ENCODE peak calls at places on chromosomes 7 and 10, in nine cellular contexts. C is ovary, F is Peyer's patch, O is H54, D is tibial nerve, X is GM12891, U is adrenal gland, W is prostate gland, T is A549. I is an unnamed sample.

GRCh38 chr7:55533050-55533728 is 39.1 kb downstream of the VOPP1 start:
- DNase-seq in U (no peak), T (no peak), D (no peak), F (peak; percentile 82), W (no peak), X (peak; percentile 52), C (no peak), O (peak; percentile 65), I (no peak)

GRCh38 chr10:7389844-7390243 is 21.0 kb downstream of the SFMBT2 start:
- DNase-seq in X (no peak), O (no peak), F (no peak), W (no peak), U (no peak), C (no peak), D (no peak), T (no peak), I (no peak)

GRCh38 chr10:96133135-96133534 is 3.0 kb downstream of the ZNF518A start:
- DNase-seq in U (no peak), D (no peak), F (no peak), W (no peak), C (no peak), T (no peak), X (no peak), O (peak; percentile 25), I (no peak)

GRCh38 chr10:88932539-88933256 is 19.9 kb downstream of the ACTA2 start:
- DNase-seq in O (peak; percentile 50), W (peak; percentile 72), X (no peak), C (peak; percentile 71), U (peak; percentile 76), D (no peak), T (peak; percentile 76), F (peak; percentile 37), I (no peak)

GRCh38 chr7:154744226-154744860 is 258.6 kb downstream of the PAXIP1 start:
- DNase-seq in D (no peak), U (peak; percentile 36), X (peak; percentile 60), T (peak; percentile 21), O (peak; percentile 59), F (no peak), W (no peak), C (no peak), I (no peak)

GRCh38 chr10:18561861-18562551 is 89.4 kb downstream of the NSUN6 start:
- DNase-seq in U (no peak), D (no peak), W (no peak), C (no peak), O (no peak), T (no peak), X (no peak), F (no peak), I (no peak)

GRCh38 chr7:80346704-80347103 is 165.2 kb downstream of the GNAT3 start:
- DNase-seq in O (peak; percentile 14), U (no peak), D (no peak), C (no peak), F (no peak), X (no peak), T (peak; percentile 10), W (no peak), I (no peak)

GRCh38 chr7:25314094-25314708 is 85.9 kb upstream of the NPVF start:
- DNase-seq in F (no peak), W (no peak), T (no peak), O (no peak), C (no peak), D (no peak), U (no peak), X (no peak), I (no peak)

GRCh38 chr7:47475880-47476227 is 106.1 kb downstream of the TNS3 start:
- DNase-seq in X (no peak), D (no peak), U (no peak), W (no peak), O (no peak), F (no peak), C (no peak), T (no peak), I (no peak)

GRCh38 chr10:131845505-131846223 is 55.1 kb upstream of the PPP2R2D start:
- DNase-seq in O (no peak), W (no peak), X (no peak), C (no peak), F (no peak), D (no peak), T (no peak), U (no peak), I (no peak)

GRCh38 chr10:33365871-33366411 is 31.5 kb upstream of the NRP1 start:
- DNase-seq in T (peak; percentile 63), F (no peak), X (no peak), U (no peak), C (no peak), W (no peak), O (peak; percentile 37), D (no peak), I (no peak)

GRCh38 chr10:102436312-102436711 is 3.9 kb upstream of the CUEDC2 start:
- DNase-seq in O (no peak), X (no peak), W (no peak), F (no peak), D (no peak), T (no peak), U (no peak), C (no peak), I (no peak)

GRCh38 chr10:90125406-90125805 is 424.0 kb downstream of the KIF20B start:
- DNase-seq in T (no peak), O (no peak), X (no peak), D (no peak), C (no peak), F (no peak), U (no peak), W (no peak), I (no peak)

GRCh38 chr10:26588611-26589010 is 108.9 kb upstream of the PDSS1 start:
- DNase-seq in W (no peak), C (no peak), U (no peak), D (no peak), T (no peak), X (no peak), O (no peak), F (no peak), I (no peak)

GRCh38 chr10:127527891-127528290 is 21.2 kb upstream of the NPS start:
- DNase-seq in W (no peak), T (no peak), U (no peak), F (no peak), X (no peak), O (no peak), D (no peak), C (peak; percentile 37), I (peak; percentile 91)

GRCh38 chr10:63266337-63267327 is 133.5 kb downstream of the NRBF2 start:
- DNase-seq in U (no peak), T (no peak), O (no peak), C (no peak), F (no peak), X (no peak), D (no peak), W (no peak), I (no peak)

DNA sequence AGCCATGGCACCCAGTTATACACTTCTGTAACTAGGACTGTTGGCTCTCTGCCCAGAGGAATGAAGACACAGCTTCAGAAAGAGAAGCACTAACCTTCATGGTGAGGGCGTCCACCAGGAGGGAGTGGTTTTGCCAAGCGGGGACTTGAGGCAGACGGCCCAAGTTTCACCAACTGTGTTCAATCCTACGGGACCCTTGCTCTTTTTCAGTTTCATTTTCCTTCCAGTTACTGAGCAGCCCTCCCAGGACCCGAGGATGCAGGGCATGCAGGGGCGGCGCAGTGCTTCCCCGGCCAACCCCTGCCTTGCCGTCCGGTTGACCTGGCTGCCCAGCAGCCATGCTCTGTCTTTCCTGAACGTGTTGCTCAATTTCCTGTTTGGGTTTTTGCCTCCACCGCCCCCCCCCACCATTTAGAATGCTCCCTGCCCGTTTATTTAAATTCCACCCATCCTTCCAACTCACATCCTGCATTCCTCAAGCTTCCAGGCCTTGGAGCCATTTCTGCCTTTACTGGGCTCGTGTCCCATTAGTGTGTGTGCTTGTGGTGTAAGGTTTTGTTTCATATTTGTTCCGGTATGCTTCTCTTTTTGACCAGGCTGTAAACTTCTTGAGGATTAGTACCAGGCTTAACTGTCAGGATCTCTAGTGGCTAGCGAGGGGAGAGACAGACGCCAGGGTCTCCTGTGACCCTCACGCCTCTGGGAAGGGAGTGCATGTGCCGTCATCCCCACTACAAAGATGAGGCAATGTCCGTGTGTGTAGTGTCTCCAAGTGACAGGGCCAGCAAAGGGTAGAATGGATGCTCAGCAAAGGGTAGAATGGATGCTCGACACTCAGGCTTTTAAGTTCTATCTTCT is 31.6 kb downstream of the IL15RA start:
- DNase-seq in U (peak; percentile 67), D (no peak), X (no peak), T (no peak), F (peak; percentile 27), O (no peak), W (peak; percentile 20), C (peak; percentile 81), I (no peak)
- TF ChIP-seq POLR2A in U (no peak), D (no peak), X (no peak), T (no peak), F (no peak), O (no peak), W (no peak), C (peak; percentile 62), I (no peak)

GRCh38 chr7:129438839-129439640 is 4.8 kb downstream of the STRIP2 start:
- DNase-seq in C (no peak), F (no peak), O (peak; percentile 26), T (peak; percentile 52), U (no peak), D (no peak), W (no peak), X (no peak), I (no peak)
- TF ChIP-seq POLR2A in C (no peak), F (no peak), O (no peak), T (no peak), U (no peak), D (no peak), W (no peak), X (no peak), I (no peak)

GRCh38 chr7:121395961-121396757 is at the start of gene FAM3C:
- DNase-seq in U (peak; percentile 93), C (peak; percentile 92), T (peak; percentile 90), O (peak; percentile 70), W (peak; percentile 80), X (peak; percentile 82), F (peak; percentile 84), D (peak; percentile 78), I (peak; percentile 94)
- TF ChIP-seq POLR2A in U (peak; percentile 93), C (peak; percentile 89), T (peak; percentile 58), O (peak; percentile 83), W (peak; percentile 75), X (no peak), F (peak; percentile 90), D (peak; percentile 79), I (peak; percentile 26)

DNA sequence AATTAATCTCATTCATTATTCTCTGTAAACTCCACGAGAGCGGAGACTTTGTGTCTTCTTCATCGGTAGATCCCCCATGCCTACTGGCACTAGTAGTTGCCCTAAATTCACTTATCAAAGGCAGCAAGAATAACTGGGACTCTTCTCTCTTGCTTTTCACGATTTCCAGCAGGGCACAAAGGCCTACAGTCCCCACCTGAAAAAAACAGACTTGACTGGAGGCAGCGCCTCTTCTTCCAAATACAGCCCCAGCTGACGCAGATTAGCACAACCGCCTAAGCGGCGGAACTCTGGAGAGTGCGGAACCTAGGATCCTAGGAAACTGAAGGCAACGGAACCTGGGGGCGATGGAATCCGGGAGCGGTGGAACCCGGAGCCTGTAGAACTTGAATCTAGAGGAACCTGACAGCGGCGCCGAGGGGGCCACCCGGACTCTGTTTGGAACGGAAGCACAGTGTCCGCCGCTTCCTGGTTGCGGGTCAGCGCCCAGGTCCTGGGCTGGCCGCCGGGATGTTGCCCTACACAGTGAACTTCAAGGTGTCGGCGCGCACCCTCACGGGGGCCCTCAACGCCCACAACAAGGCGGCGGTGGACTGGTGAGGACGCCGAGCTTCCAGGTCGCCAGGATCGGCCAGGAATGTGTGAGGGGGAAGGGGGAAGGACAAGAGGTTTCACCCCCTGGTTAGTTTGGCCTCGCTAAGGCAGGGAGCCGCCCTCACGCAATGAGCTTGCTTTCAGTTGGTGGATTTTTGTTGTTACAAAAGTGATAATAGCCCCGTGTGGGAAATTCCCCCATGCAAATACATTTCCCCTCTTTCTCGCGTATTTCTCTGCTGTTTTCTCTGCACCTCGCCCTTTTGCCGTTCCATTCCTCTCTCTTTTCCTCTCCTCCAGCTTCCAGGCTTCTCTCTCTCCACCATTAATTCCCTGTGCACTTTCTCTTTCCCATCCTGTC is at the start of gene WDR11:
- DNase-seq in X (peak; percentile 49), T (peak; percentile 93), U (peak; percentile 93), O (peak; percentile 61), F (peak; percentile 77), W (peak; percentile 79), D (peak; percentile 63), C (peak; percentile 81), I (peak; percentile 97)
- TF ChIP-seq POLR2A in X (peak; percentile 93), T (peak; percentile 92), U (peak; percentile 71), O (peak; percentile 91), F (peak; percentile 61), W (peak; percentile 32), D (peak; percentile 27), C (peak; percentile 45), I (peak; percentile 53)